ENCODE peak calls at places on chromosomes 16 and 17, in seven cellular contexts. O, V, L, D, C, I and U are unnamed samples.

GRCh38 chr17:80599546-80600305 is 55.1 kb downstream of the RPTOR start:
- DNase-seq in O (peak; percentile 34), V (no peak), L (no peak), D (no peak), C (no peak), I (no peak), U (no peak)

GRCh38 chr17:79491006-79491405 is 119.8 kb downstream of the RBFOX3 start:
- DNase-seq in O (no peak), V (no peak), L (no peak), D (no peak), C (no peak), I (no peak), U (no peak)

GRCh38 chr16:82146957-82147356 is 23.1 kb downstream of the MPHOSPH6 start:
- DNase-seq in O (no peak), V (no peak), L (no peak), D (no peak), C (no peak), I (no peak), U (no peak)

GRCh38 chr16:28990375-28991040 is 5.7 kb downstream of the LAT start:
- DNase-seq in O (no peak), V (no peak), L (no peak), D (no peak), C (no peak), I (no peak), U (no peak)

GRCh38 chr16:86156155-86156554 is 257.2 kb downstream of the IRF8 start:
- DNase-seq in O (no peak), V (no peak), L (no peak), D (no peak), C (no peak), I (no peak), U (no peak)

GRCh38 chr17:28457890-28458289 is 15.6 kb upstream of the SLC13A2 start:
- DNase-seq in O (no peak), V (no peak), L (no peak), D (no peak), C (no peak), I (no peak), U (no peak)

GRCh38 chr17:82332669-82333278 is 792 bp downstream of the SECTM1 start:
- DNase-seq in O (peak; percentile 69), V (peak; percentile 78), L (peak; percentile 8), D (peak; percentile 38), C (no peak), I (peak; percentile 45), U (no peak)

GRCh38 chr17:9199474-9200196 is 178.3 kb downstream of the NTN1 start:
- DNase-seq in O (no peak), V (no peak), L (no peak), D (no peak), C (no peak), I (no peak), U (no peak)

GRCh38 chr17:13788385-13788784 is 186.7 kb upstream of the HS3ST3A1 start:
- DNase-seq in O (no peak), V (no peak), L (no peak), D (no peak), C (no peak), I (no peak), U (no peak)

GRCh38 chr17:29929544-29930398 is at the start of gene SSH2:
- DNase-seq in O (peak; percentile 73), V (peak; percentile 89), L (peak; percentile 83), D (peak; percentile 60), C (no peak), I (peak; percentile 97), U (peak; percentile 91)

DNA sequence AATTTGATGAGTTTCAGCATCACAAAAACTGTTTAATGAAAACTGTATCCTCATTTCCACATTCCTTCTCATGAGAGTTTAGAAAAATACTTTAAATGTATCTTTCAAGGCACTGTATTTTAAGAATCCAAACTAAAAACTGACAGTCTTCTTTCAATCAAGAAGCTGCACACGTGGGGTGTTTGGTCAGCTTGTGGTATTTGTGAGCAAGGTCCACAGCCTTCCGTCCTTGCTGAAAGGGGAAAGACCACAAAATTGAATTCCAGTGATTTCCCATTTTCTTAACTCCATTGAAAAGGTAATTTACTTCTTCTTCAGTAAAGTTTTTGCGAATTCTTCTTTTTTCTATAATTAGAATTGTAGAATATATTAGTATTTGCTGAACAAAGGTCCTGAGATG is 3.4 kb upstream of the DYNC1LI2 start:
- DNase-seq in O (no peak), V (no peak), L (no peak), D (no peak), C (no peak), I (no peak), U (no peak)
- TF ChIP-seq MAX in O (no peak), V (no peak), L (no peak), D (no peak), C (no peak), I (no peak), U (no peak)

GRCh38 chr17:16005641-16006040 is 6.0 kb downstream of the TTC19 start:
- DNase-seq in O (no peak), V (no peak), L (no peak), D (no peak), C (no peak), I (no peak), U (no peak)
- TF ChIP-seq MAX in O (no peak), V (no peak), L (no peak), D (no peak), C (no peak), I (no peak), U (no peak)

GRCh38 chr17:7216242-7217112 is 3.2 kb downstream of the DLG4 start:
- DNase-seq in O (no peak), V (no peak), L (no peak), D (no peak), C (no peak), I (peak; percentile 14), U (no peak)

GRCh38 chr17:7213895-7214299 is 5.7 kb downstream of the DLG4 start:
- DNase-seq in O (peak; percentile 94), V (peak; percentile 86), L (peak; percentile 82), D (peak; percentile 72), C (peak; percentile 92), I (peak; percentile 78), U (peak; percentile 97)

GRCh38 chr17:7215652-7216139 is 3.9 kb downstream of the DLG4 start:
- DNase-seq in O (peak; percentile 41), V (peak; percentile 59), L (no peak), D (no peak), C (no peak), I (peak; percentile 65), U (no peak)

GRCh38 chr17:7214300-7215135 is 5.1 kb downstream of the DLG4 start:
- DNase-seq in O (peak; percentile 99), V (peak; percentile 91), L (peak; percentile 99), D (peak; percentile 96), C (peak; percentile 99), I (peak; percentile 96), U (peak; percentile 100)

GRCh38 chr17:7215136-7215638 is 4.4 kb downstream of the DLG4 start:
- DNase-seq in O (no peak), V (no peak), L (no peak), D (no peak), C (no peak), I (no peak), U (no peak)
- TF ChIP-seq MAX in O (peak; percentile 19), V (no peak), L (no peak), D (no peak), C (peak; percentile 2), I (no peak), U (peak; percentile 23)

GRCh38 chr16:55467898-55468297 is 11.1 kb upstream of the MMP2 start:
- DNase-seq in O (no peak), V (no peak), L (no peak), D (no peak), C (no peak), I (no peak), U (no peak)

GRCh38 chr16:55466209-55466608 is 12.8 kb upstream of the MMP2 start:
- DNase-seq in O (no peak), V (no peak), L (no peak), D (no peak), C (no peak), I (no peak), U (no peak)

GRCh38 chr16:55462241-55462640 is 16.8 kb upstream of the MMP2 start:
- DNase-seq in O (no peak), V (no peak), L (no peak), D (no peak), C (no peak), I (no peak), U (no peak)

GRCh38 chr16:55464375-55464774 is 14.6 kb upstream of the MMP2 start:
- DNase-seq in O (no peak), V (no peak), L (no peak), D (no peak), C (no peak), I (no peak), U (no peak)

GRCh38 chr16:55465077-55465896 is 13.7 kb upstream of the MMP2 start:
- DNase-seq in O (peak; percentile 74), V (peak; percentile 81), L (peak; percentile 83), D (peak; percentile 64), C (peak; percentile 84), I (peak; percentile 88), U (peak; percentile 94)
- TF ChIP-seq MAX in O (no peak), V (no peak), L (no peak), D (no peak), C (no peak), I (no peak), U (no peak)